ENCODE peak calls at places on chromosomes 1 and 21, in four cellular contexts. N is endodermal cell, K is astrocyte of the cerebellum, S is fibroblast of pulmonary artery. Z is an unnamed sample.
A peak's percentile ranks its signal among the peaks of the same experiment; 100 is the strongest.

GRCh38 chr1:81844477-81844876 is 43.7 kb downstream of the ADGRL2 start:
- DNase-seq in N (no peak), K (no peak), S (no peak), Z (no peak)

GRCh38 chr1:161730050-161730564 is 8.8 kb downstream of the FCRLB start:
- DNase-seq in N (no peak), K (no peak), S (peak; percentile 51), Z (no peak)

GRCh38 chr1:164563821-164564251 is 4.9 kb downstream of the PBX1 start:
- DNase-seq in N (no peak), K (no peak), S (no peak), Z (no peak)

GRCh38 chr1:85554630-85555327 is 25.8 kb upstream of the CCN1 start:
- DNase-seq in N (no peak), K (no peak), S (peak; percentile 54), Z (no peak)

GRCh38 chr1:76075877-76076276 is 1.3 kb downstream of the ST6GALNAC3 start:
- DNase-seq in N (no peak), K (no peak), S (peak; percentile 79), Z (no peak)

GRCh38 chr1:116131866-116132605 is 20.8 kb downstream of the MAB21L3 start:
- DNase-seq in N (no peak), K (no peak), S (no peak), Z (no peak)

GRCh38 chr1:160925652-160926241 is 28.9 kb downstream of the ITLN2 start:
- DNase-seq in N (no peak), K (no peak), S (no peak), Z (no peak)

GRCh38 chr1:8197493-8198282 is 120.2 kb upstream of the SLC45A1 start:
- DNase-seq in N (no peak), K (peak; percentile 76), S (peak; percentile 94), Z (no peak)

GRCh38 chr21:33266050-33266783 is at the start of gene IL10RB:
- DNase-seq in N (peak; percentile 88), K (no peak), S (peak; percentile 40), Z (peak; percentile 62)

GRCh38 chr1:53890522-53890941 is 935 bp upstream of the YIPF1 start:
- DNase-seq in N (peak; percentile 49), K (no peak), S (no peak), Z (no peak)

GRCh38 chr1:207017615-207018559 is 14.7 kb downstream of the C1orf116 start:
- DNase-seq in N (no peak), K (no peak), S (no peak), Z (no peak)

GRCh38 chr1:53582211-53583020 is 123.2 kb downstream of the DMRTB1 start:
- DNase-seq in N (peak; percentile 72), K (no peak), S (no peak), Z (no peak)

GRCh38 chr1:212283741-212284140 is 1.5 kb upstream of the PPP2R5A start:
- DNase-seq in N (no peak), K (no peak), S (no peak), Z (no peak)

GRCh38 chr1:151060241-151061011 is at the start of gene MLLT11:
- DNase-seq in N (peak; percentile 93), K (no peak), S (peak; percentile 60), Z (peak; percentile 66)